ENCODE peak calls at places on chromosome 16, in nine cellular contexts. G, T, A, D, S, N, R, E and H are unnamed samples.

GRCh38 chr16:11160676-11161115 is 95.3 kb downstream of the SOCS1 start:
- DNase-seq in G (no peak), E (no peak), T (no peak), S (peak), A (no peak), R (no peak), D (no peak), N (no peak), H (no peak)

GRCh38 chr16:1496464-1496863 is 3.3 kb downstream of the TELO2 start:
- DNase-seq in R (no peak), T (no peak), A (no peak), N (no peak), D (no peak), S (no peak), E (no peak), G (no peak), H (no peak)

GRCh38 chr16:19348578-19349315 is 63.2 kb downstream of the CLEC19A start:
- DNase-seq in N (no peak), A (no peak), G (no peak), E (no peak), S (no peak), R (peak), T (peak), D (no peak), H (peak)

GRCh38 chr16:2308089-2308962 is 32.2 kb downstream of the ABCA3 start:
- DNase-seq in A (no peak), N (no peak), S (no peak), E (no peak), R (no peak), T (no peak), G (no peak), D (no peak), H (no peak)

GRCh38 chr16:61391835-61392234 is 644.4 kb downstream of the CDH8 start:
- DNase-seq in G (no peak), A (no peak), E (no peak), N (no peak), S (no peak), D (no peak), T (no peak), R (no peak), H (no peak)

GRCh38 chr16:21283521-21284289 is 5.6 kb upstream of the CRYM start:
- DNase-seq in D (peak), E (no peak), G (peak), S (no peak), N (peak), T (peak), A (no peak), R (peak), H (peak)

GRCh38 chr16:5062790-5063765 is 2.7 kb downstream of the C16orf89 start:
- DNase-seq in A (no peak), T (no peak), D (peak), G (no peak), N (no peak), E (no peak), R (no peak), S (no peak), H (no peak)

GRCh38 chr16:89360760-89361435 is 129.5 kb downstream of the ANKRD11 start:
- DNase-seq in R (no peak), D (peak), T (no peak), S (no peak), G (no peak), N (peak), A (peak), E (no peak), H (no peak)

GRCh38 chr16:4032768-4033167 is 83.5 kb downstream of the ADCY9 start:
- DNase-seq in E (no peak), A (no peak), R (no peak), S (no peak), T (no peak), N (peak), G (no peak), D (peak), H (no peak)

GRCh38 chr16:46757339-46758050 is 9.4 kb upstream of the MYLK3 start:
- DNase-seq in S (peak), T (peak), G (no peak), E (no peak), A (no peak), R (no peak), N (no peak), D (no peak), H (no peak)

GRCh38 chr16:89697161-89697615 is 4.3 kb downstream of the SPATA2L start:
- DNase-seq in E (no peak), A (no peak), S (no peak), G (no peak), R (no peak), N (no peak), D (peak), T (peak), H (no peak)

GRCh38 chr16:89741342-89742014 is 20.1 kb downstream of the ZNF276 start:
- DNase-seq in N (no peak), R (no peak), T (no peak), S (no peak), D (no peak), E (no peak), A (no peak), G (no peak), H (no peak)

GRCh38 chr16:84806256-84806889 is 13.4 kb upstream of the CRISPLD2 start:
- DNase-seq in D (peak), R (no peak), A (peak), G (peak), N (peak), E (no peak), T (peak), S (peak), H (no peak)

GRCh38 chr16:10971560-10971961 is 27.2 kb downstream of the CLEC16A start:
- DNase-seq in N (peak), D (peak), G (peak), A (no peak), T (peak), E (peak), R (peak), S (peak), H (no peak)

GRCh38 chr16:79598341-79599181 is 2.0 kb downstream of the MAF start:
- DNase-seq in R (peak), G (peak), A (no peak), D (peak), T (peak), E (no peak), S (no peak), N (no peak), H (peak)

GRCh38 chr16:69100046-69100765 is 5.2 kb upstream of the HAS3 start:
- DNase-seq in N (no peak), E (no peak), G (no peak), D (no peak), R (no peak), S (no peak), A (no peak), T (peak), H (no peak)

GRCh38 chr16:17367932-17368331 is 102.8 kb downstream of the XYLT1 start:
- DNase-seq in G (peak), D (no peak), A (no peak), N (no peak), S (peak), T (peak), R (peak), E (no peak), H (peak)

DNA sequence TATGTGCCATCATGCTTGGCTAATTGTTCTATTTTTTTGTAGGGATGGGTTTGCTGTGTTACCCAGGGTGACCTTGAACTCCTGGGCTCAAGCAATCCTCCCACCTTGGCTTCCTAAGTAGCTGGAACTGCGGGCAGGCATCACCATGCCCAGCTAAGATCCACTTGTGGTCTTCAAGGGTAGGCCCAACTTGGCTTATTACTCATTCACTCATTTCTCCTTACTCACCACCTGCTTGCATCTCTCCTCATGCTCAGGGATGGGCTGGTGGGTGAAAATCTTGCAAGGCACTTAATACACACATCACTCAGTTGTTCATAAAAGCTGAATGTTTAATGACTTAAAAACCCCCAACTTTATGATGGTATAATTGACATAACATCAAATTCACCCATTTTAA is 207.8 kb downstream of the SHISA9 start:
- DNase-seq in N (no peak), E (no peak), T (no peak), D (no peak), G (no peak), R (no peak), A (no peak), S (no peak), H (no peak)
- TF ChIP-seq MAX in N (no peak), E (no peak), T (no peak), D (no peak), G (no peak), R (no peak), A (no peak), S (no peak), H (no peak)

GRCh38 chr16:86771506-86772230 is 193.3 kb downstream of the FOXL1 start:
- DNase-seq in T (no peak), S (no peak), G (no peak), D (no peak), N (no peak), E (no peak), A (no peak), R (no peak), H (no peak)

GRCh38 chr16:86768231-86768791 is 190.0 kb downstream of the FOXL1 start:
- DNase-seq in S (no peak), D (no peak), N (no peak), E (no peak), T (no peak), R (no peak), A (no peak), G (no peak), H (no peak)

GRCh38 chr16:86766700-86767099 is 188.4 kb downstream of the FOXL1 start:
- DNase-seq in A (no peak), G (no peak), S (no peak), R (no peak), N (no peak), E (no peak), D (no peak), T (no peak), H (no peak)

GRCh38 chr16:86772231-86772510 is 193.8 kb downstream of the FOXL1 start:
- DNase-seq in G (no peak), S (no peak), D (no peak), A (no peak), N (no peak), T (no peak), E (no peak), R (no peak), H (no peak)

DNA sequence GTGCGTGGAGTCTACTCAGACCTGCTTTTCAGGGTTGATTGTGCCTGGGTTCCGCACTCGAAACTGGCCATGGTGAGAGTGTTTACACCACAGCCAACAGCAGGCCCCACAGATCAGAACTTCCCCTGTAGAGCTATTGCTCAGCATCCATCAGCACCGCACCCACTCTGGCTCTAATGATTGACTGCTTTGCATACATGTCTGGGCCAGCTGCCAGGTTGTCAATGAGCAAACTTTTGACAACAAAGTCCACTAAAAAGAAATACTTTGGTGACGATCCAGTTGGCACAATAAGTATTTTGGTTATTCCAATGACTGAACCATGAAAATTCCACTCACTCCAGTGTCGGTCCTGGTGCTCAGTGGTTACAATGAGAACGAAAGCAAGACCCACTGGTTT is 190.7 kb downstream of the FOXL1 start:
- DNase-seq in D (no peak), S (no peak), N (peak), T (no peak), R (no peak), A (peak), E (no peak), G (no peak), H (no peak)
- TF ChIP-seq MAX in D (no peak), S (no peak), N (no peak), T (no peak), R (no peak), A (no peak), E (no peak), G (no peak), H (no peak)

DNA sequence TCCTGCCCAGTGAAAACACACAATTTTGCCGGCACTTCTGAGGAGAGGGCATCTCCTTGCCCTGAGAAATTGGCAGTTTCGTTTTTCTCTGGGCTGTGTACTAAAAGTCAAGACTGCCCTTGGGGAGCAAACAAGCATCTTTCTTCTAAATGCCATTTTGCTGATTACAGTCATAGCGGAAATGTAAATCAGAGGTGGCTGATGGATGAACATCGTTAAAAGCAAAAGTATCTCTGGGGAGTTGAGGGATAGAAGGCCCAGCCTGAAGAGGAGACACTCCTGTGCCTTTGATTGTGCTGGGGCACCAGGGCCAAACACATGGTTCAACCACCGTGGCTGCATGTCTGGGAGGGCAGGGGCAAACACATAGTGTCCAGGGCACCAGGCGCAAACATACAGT is 49.8 kb downstream of the ABCC12 start:
- DNase-seq in G (no peak), R (no peak), D (no peak), S (no peak), T (no peak), A (no peak), E (no peak), N (no peak), H (no peak)
- TF ChIP-seq MAX in G (no peak), R (no peak), D (no peak), S (no peak), T (no peak), A (no peak), E (no peak), N (no peak), H (no peak)

GRCh38 chr16:49354991-49355390 is 18.6 kb upstream of the C16orf78 start:
- DNase-seq in T (no peak), R (no peak), D (no peak), N (no peak), G (no peak), S (no peak), E (no peak), A (no peak), H (no peak)

GRCh38 chr16:49351119-49351518 is 22.5 kb upstream of the C16orf78 start:
- DNase-seq in E (no peak), G (no peak), R (no peak), N (no peak), T (no peak), A (no peak), D (peak), S (no peak), H (no peak)

GRCh38 chr16:49353650-49354049 is 20.0 kb upstream of the C16orf78 start:
- DNase-seq in N (no peak), D (no peak), R (no peak), T (no peak), S (no peak), G (no peak), E (no peak), A (no peak), H (no peak)

GRCh38 chr16:49354101-49354500 is 19.5 kb upstream of the C16orf78 start:
- DNase-seq in S (no peak), E (no peak), T (no peak), R (no peak), D (no peak), G (no peak), A (no peak), N (no peak), H (no peak)

DNA sequence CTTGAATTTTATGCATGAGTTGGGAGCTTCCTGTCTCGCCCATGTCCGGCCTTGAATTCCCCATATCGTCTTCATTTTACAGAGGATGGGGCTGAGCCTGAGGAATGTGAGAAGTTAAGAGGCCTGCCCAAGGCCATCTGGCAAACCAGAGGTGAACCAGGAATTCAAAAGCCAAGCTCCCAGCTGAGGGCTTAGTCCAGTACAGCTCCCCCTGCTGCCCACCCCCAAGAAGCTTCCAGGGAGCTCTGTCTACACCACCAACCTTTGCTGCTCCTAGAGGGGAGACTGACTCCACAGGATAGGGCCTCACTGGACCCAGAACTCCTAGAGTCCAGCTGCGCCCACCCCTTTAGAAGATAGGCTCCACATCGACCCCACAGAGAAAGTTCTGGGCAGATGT is 20.7 kb upstream of the C16orf78 start:
- DNase-seq in N (no peak), R (peak), A (no peak), T (peak), D (peak), G (no peak), S (peak), E (peak), H (peak)
- TF ChIP-seq MAX in N (no peak), R (no peak), A (no peak), T (no peak), D (no peak), G (no peak), S (no peak), E (no peak), H (no peak)

GRCh38 chr16:14303182-14303618 is 232.1 kb downstream of the MRTFB start:
- DNase-seq in S (no peak), E (no peak), A (no peak), G (no peak), D (no peak), T (no peak), R (no peak), N (no peak), H (no peak)
- TF ChIP-seq MAX in S (no peak), E (no peak), A (no peak), G (no peak), D (no peak), T (no peak), R (no peak), N (no peak), H (no peak)

DNA sequence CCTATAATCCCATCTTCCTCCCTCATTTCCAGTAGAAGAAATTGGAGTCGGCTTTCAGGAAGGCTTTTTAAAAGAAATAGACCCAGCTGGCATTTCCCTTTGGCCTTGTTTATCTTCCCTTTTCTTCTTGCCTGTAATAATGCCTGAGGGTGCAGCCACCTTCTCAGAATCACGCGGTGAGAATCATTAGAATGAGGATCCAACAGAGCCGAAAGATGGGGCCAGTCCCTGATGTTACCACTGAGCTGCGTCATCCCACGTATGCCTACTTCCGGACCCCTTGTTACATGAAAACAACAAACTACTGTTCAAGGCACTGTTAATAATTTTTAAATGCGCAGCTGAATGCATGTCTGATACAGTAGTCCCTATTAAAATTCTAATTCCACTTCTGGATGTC is 24.1 kb downstream of the SDR42E1 start:
- DNase-seq in R (no peak), N (no peak), A (no peak), S (no peak), G (no peak), D (no peak), T (no peak), E (no peak), H (no peak)
- TF ChIP-seq MAX in R (no peak), N (no peak), A (no peak), S (no peak), G (no peak), D (no peak), T (no peak), E (no peak), H (no peak)

GRCh38 chr16:57867000-57867561 is 64.8 kb upstream of the KIFC3 start:
- DNase-seq in E (no peak), T (no peak), R (no peak), G (no peak), S (no peak), A (no peak), D (no peak), N (no peak), H (no peak)

GRCh38 chr16:57862698-57863433 is 60.6 kb upstream of the KIFC3 start:
- DNase-seq in E (no peak), D (no peak), T (no peak), S (no peak), A (no peak), G (peak), N (no peak), R (no peak), H (no peak)

GRCh38 chr16:57866529-57866918 is 64.2 kb upstream of the KIFC3 start:
- DNase-seq in S (no peak), A (no peak), N (no peak), R (no peak), D (no peak), G (no peak), E (no peak), T (no peak), H (no peak)

GRCh38 chr16:57865746-57866528 is 63.6 kb upstream of the KIFC3 start:
- DNase-seq in T (no peak), S (no peak), R (no peak), G (no peak), E (no peak), A (no peak), D (no peak), N (no peak), H (no peak)

DNA sequence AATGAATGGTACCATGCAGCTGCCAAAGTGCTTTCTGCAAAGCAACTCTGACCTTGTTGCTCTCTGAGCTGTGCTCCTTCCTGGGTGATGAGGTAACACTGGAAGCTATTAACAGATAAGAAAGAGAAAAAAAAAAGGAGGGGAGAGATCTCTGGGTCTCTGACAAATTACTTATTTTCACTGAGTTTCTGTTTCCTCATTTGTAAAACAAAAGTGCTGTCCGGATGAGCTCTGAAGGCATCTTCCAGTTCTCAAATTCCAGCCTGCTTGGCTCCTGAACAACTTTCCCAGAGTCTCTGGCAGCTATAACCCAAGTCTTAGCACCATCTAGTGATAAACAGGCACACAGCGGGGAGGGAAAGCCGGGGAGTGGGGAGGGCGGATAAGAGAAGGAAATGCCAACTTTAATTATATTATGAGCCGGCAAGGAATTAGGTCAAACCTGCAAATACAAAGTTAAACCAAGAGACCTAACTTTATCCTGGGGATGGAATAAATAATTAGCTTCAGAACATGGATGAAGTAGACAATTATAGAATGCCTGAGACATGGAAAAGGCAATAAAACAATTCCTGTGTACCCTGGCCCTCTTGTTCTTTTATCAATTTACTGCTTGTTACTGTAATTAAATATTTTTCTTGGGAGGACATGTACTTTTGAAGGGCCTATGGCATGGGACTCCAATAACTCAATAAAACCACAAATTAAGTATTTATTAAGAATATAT is 61.3 kb upstream of the KIFC3 start:
- DNase-seq in S (peak), R (peak), N (peak), D (peak), G (peak), A (no peak), T (peak), E (peak), H (no peak)
- TF ChIP-seq MAX in S (no peak), R (no peak), N (no peak), D (no peak), G (no peak), A (no peak), T (no peak), E (no peak), H (no peak)

GRCh38 chr16:65547799-65548446 is 426.1 kb upstream of the CDH11 start:
- DNase-seq in S (no peak), G (no peak), T (peak), D (no peak), E (no peak), R (no peak), A (no peak), N (no peak), H (no peak)

GRCh38 chr16:65540913-65541312 is 419.1 kb upstream of the CDH11 start:
- DNase-seq in R (no peak), N (no peak), A (no peak), D (no peak), E (no peak), T (no peak), S (no peak), G (no peak), H (no peak)

GRCh38 chr16:65548470-65548869 is 426.6 kb upstream of the CDH11 start:
- DNase-seq in R (peak), D (no peak), A (no peak), S (no peak), G (no peak), E (no peak), N (no peak), T (peak), H (no peak)

GRCh38 chr16:65543781-65544740 is 422.2 kb upstream of the CDH11 start:
- DNase-seq in A (no peak), N (no peak), G (no peak), D (no peak), S (no peak), E (no peak), T (no peak), R (no peak), H (no peak)

GRCh38 chr16:65546353-65546791 is 424.5 kb upstream of the CDH11 start:
- DNase-seq in A (no peak), R (no peak), G (no peak), D (no peak), N (peak), E (no peak), T (peak), S (no peak), H (no peak)
- TF ChIP-seq MAX in A (no peak), R (no peak), G (no peak), D (no peak), N (no peak), E (no peak), T (no peak), S (no peak), H (no peak)